ENCODE peak calls at places on chromosomes 3 and 15, in ten cellular contexts. Q is tibial nerve, J is progenitor cell of endocrine pancreas, T is thoracic aorta, W is astrocyte, G is HFF-Myc, E is mucosa of descending colon, L is fibroblast of the aortic adventitia, R is mesothelial cell of epicardium, A is body of pancreas. F is an unnamed sample.

GRCh38 chr3:43537206-43537605 is 84.6 kb downstream of the ANO10 start:
- DNase-seq in E (no peak), W (no peak), Q (no peak), T (no peak), G (no peak), R (no peak), A (no peak), L (no peak), J (no peak), F (no peak)

GRCh38 chr3:54871867-54872266 is 56.0 kb downstream of the LRTM1 start:
- DNase-seq in G (no peak), T (no peak), J (no peak), E (peak; percentile 5), Q (no peak), A (peak; percentile 13), R (no peak), W (no peak), L (no peak), F (no peak)

GRCh38 chr3:179045719-179046402 is 25.7 kb downstream of the ZMAT3 start:
- DNase-seq in R (no peak), W (no peak), E (no peak), L (no peak), J (no peak), G (no peak), T (no peak), Q (no peak), A (no peak), F (no peak)

GRCh38 chr3:116966649-116967048 is 257.1 kb downstream of the TUSC7 start:
- DNase-seq in L (no peak), W (no peak), J (no peak), A (no peak), E (no peak), Q (no peak), R (no peak), T (no peak), G (no peak), F (no peak)

GRCh38 chr3:56926513-56927282 is 124.9 kb upstream of the ARHGEF3 start:
- DNase-seq in Q (no peak), G (no peak), W (peak; percentile 83), J (no peak), A (no peak), R (no peak), T (no peak), L (peak; percentile 89), E (no peak), F (peak; percentile 5)

GRCh38 chr15:69760263-69760855 is 307.7 kb downstream of the RPLP1 start:
- DNase-seq in W (no peak), J (no peak), A (no peak), T (no peak), Q (no peak), G (no peak), E (no peak), R (no peak), L (peak; percentile 86), F (no peak)

GRCh38 chr3:50490438-50490970 is 12.9 kb downstream of the CACNA2D2 start:
- DNase-seq in Q (no peak), E (no peak), J (no peak), T (no peak), L (no peak), G (no peak), A (no peak), R (no peak), W (no peak), F (no peak)

GRCh38 chr3:11665331-11665730 is 21.6 kb upstream of the VGLL4 start:
- DNase-seq in J (no peak), T (no peak), L (no peak), R (no peak), G (no peak), W (no peak), A (no peak), E (no peak), Q (no peak), F (no peak)

GRCh38 chr3:71056327-71056726 is 527.2 kb downstream of the FOXP1 start:
- DNase-seq in A (no peak), L (peak; percentile 75), R (no peak), J (no peak), G (no peak), E (no peak), T (no peak), W (peak; percentile 81), Q (no peak), F (no peak)

GRCh38 chr3:52268036-52268435 is 10.4 kb downstream of the WDR82 start:
- DNase-seq in J (no peak), Q (no peak), T (no peak), E (no peak), L (no peak), W (no peak), R (no peak), A (no peak), G (no peak), F (no peak)

GRCh38 chr3:46098319-46098761 is 71.1 kb upstream of the XCR1 start:
- DNase-seq in T (no peak), W (peak; percentile 26), J (no peak), Q (peak; percentile 58), R (no peak), G (no peak), E (peak; percentile 45), A (peak; percentile 24), L (peak; percentile 82), F (no peak)

GRCh38 chr3:170999737-171000242 is 26.7 kb downstream of the SLC2A2 start:
- DNase-seq in E (peak; percentile 38), R (no peak), W (peak; percentile 91), Q (no peak), A (peak; percentile 64), T (no peak), J (no peak), L (peak; percentile 82), G (peak; percentile 79), F (no peak)

GRCh38 chr15:63039811-63040210 is 2.7 kb upstream of the TPM1 start:
- DNase-seq in R (no peak), W (no peak), Q (no peak), G (no peak), A (no peak), E (no peak), J (no peak), T (no peak), L (no peak), F (no peak)

GRCh38 chr3:157067114-157067513 is 92.8 kb downstream of the CCNL1 start:
- DNase-seq in R (no peak), G (no peak), Q (no peak), W (no peak), L (no peak), A (no peak), E (no peak), J (no peak), T (no peak), F (no peak)

DNA sequence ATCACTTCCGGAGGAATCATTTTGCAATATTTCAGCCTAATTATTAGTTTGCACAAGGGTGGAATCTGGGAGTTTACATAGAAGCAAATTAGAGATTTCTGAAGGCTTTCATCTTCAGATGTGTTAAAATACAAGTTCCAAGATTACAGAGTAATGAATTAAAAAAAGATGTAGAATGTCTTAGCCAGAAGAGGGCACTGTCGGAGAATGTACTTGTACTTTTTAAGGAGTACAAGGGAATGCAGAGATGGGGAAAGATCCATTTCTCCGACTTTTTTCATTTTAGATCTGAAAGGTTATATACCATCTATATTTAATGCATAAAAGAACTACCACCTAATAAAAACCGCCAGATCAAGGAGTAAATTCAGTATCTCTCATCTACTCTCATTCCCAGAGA is 43.1 kb upstream of the WDR5B start:
- DNase-seq in L (peak; percentile 79), A (no peak), G (peak; percentile 29), Q (no peak), R (no peak), W (peak; percentile 26), E (peak; percentile 34), J (no peak), T (no peak), F (peak; percentile 12)
- TF ChIP-seq CTCF in L (peak; percentile 58), A (peak; percentile 49), G (peak; percentile 27), Q (peak; percentile 14), R (no peak), W (peak; percentile 36), E (no peak), J (peak; percentile 57), T (no peak), F (peak; percentile 26)

DNA sequence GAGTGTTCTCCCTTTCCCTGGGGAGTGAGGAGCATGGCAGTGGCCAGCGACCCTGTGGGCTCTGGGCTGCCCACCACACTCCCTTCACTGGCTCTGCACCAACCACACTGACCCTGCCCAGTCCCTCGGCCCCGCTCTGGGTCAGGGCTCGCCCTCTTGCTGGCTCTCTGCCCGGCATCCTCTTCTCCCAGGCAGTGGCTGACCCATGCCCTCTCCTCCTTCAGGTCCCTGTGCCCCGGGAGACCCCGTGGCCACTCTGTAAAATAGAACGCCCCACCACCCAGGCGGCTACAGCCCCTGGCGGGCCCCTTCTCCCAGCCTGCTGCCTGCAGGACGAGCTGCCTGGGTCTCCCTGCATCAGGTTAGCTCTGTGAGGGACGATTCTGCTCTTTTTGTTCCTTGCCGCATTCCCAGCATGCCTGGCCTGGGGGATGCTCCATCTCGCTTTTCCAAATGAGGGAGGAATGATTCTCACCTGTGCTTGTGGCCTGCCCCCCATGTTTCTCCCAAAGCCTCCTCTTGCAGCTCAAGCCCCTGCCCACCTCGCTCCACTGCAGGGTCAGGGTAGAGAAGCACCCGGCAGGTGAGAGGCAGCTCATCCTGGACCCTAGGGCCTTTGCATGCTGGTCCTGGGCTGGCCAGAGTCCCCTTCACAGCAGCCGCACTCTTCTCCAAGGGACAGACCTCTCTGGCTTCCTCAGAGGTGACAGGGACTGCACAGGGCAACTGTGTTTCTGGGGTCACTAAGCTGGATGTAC is 14.5 kb upstream of the CFAP100 start:
- DNase-seq in E (no peak), G (no peak), A (no peak), L (no peak), J (no peak), Q (no peak), W (no peak), R (no peak), T (no peak), F (no peak)
- TF ChIP-seq CTCF in E (no peak), G (no peak), A (no peak), L (no peak), J (no peak), Q (no peak), W (no peak), R (no peak), T (no peak), F (no peak)

GRCh38 chr15:47551079-47551478 is 166.2 kb upstream of the SEMA6D start:
- DNase-seq in L (no peak), J (no peak), A (peak; percentile 7), G (no peak), E (peak; percentile 18), T (no peak), R (no peak), Q (no peak), W (no peak), F (no peak)
- TF ChIP-seq CTCF in L (no peak), J (no peak), A (no peak), G (no peak), E (no peak), T (no peak), R (no peak), Q (no peak), W (no peak), F (no peak)

DNA sequence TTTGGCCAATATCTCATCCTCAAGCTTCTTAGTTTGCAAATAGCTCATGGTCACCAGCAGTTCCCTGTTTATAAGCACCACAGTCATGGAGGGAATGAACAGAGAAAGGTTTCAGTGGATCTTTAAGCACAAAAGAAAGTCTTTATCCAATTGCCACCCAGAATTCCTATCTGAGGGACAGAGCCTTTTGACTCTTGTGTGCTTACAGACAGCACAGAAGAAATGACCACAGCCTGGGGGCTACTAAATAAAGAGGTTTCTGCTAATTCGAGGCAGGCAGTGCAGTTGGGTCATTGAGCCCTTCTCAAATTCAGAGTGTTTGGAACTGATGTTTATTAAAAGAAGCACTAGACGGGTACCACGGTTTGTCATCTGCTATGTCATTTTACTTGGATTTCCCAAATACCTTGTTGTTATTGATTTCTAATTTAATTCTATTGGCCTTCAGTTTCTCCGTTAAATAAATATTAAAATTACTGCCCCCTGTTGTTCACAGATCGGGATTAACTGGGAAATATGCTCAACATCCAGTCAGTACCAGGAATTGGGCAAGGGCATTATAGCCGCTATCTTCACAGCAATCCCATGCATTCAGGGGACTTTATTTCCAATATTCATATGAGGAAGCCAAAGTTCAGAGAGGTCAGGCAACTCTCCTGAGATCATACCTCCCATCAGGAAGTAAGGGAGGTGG is 3.6 kb downstream of the PRICKLE2 start:
- DNase-seq in L (no peak), R (no peak), A (no peak), W (no peak), T (no peak), E (no peak), J (no peak), G (no peak), Q (no peak), F (no peak)
- TF ChIP-seq CTCF in L (no peak), R (no peak), A (no peak), W (peak; percentile 15), T (no peak), E (no peak), J (no peak), G (no peak), Q (peak; percentile 10), F (no peak)